ENCODE peak calls at places on chromosomes 16 and 17, in nine cellular contexts. X, J, Z, C, T, L, B, E and D are unnamed samples.

GRCh38 chr16:87192418-87193073 is 124.6 kb downstream of the C16orf95 start:
- DNase-seq in X (no peak), J (no peak), Z (no peak), C (no peak), T (no peak), L (no peak), B (no peak), E (no peak), D (no peak)

GRCh38 chr17:31541559-31541958 is 150.1 kb downstream of the RAB11FIP4 start:
- DNase-seq in X (peak; percentile 42), J (no peak), Z (no peak), C (no peak), T (peak; percentile 79), L (no peak), B (no peak), E (no peak), D (no peak)

GRCh38 chr16:31382485-31383161 is 10.5 kb upstream of the ITGAD start:
- DNase-seq in X (peak; percentile 60), J (no peak), Z (peak; percentile 63), C (peak; percentile 13), T (peak; percentile 93), L (peak; percentile 6), B (peak; percentile 68), E (peak; percentile 76), D (peak; percentile 46)

GRCh38 chr16:8262299-8262698 is 328.0 kb downstream of the TMEM114 start:
- DNase-seq in X (peak; percentile 58), J (no peak), Z (no peak), C (no peak), T (no peak), L (no peak), B (no peak), E (no peak), D (no peak)

GRCh38 chr17:6066183-6066948 is 3.8 kb upstream of the WSCD1 start:
- DNase-seq in X (peak; percentile 37), J (no peak), Z (no peak), C (no peak), T (no peak), L (peak; percentile 40), B (no peak), E (no peak), D (no peak)

GRCh38 chr17:27525316-27525715 is 69.1 kb downstream of the KSR1 start:
- DNase-seq in X (no peak), J (no peak), Z (no peak), C (no peak), T (no peak), L (no peak), B (no peak), E (no peak), D (no peak)

GRCh38 chr17:19295478-19296200 is 58.5 kb downstream of the EPN2 start:
- DNase-seq in X (no peak), J (no peak), Z (no peak), C (no peak), T (no peak), L (no peak), B (no peak), E (no peak), D (no peak)

GRCh38 chr16:49698416-49698815 is 157.5 kb downstream of the ZNF423 start:
- DNase-seq in X (no peak), J (no peak), Z (peak; percentile 46), C (no peak), T (peak; percentile 79), L (peak; percentile 27), B (no peak), E (no peak), D (no peak)

GRCh38 chr16:14354561-14355351 is 275.3 kb downstream of the PARN start:
- DNase-seq in X (peak; percentile 49), J (no peak), Z (no peak), C (peak; percentile 99), T (no peak), L (no peak), B (no peak), E (no peak), D (peak; percentile 36)

GRCh38 chr17:73293031-73293430 is 18.8 kb downstream of the CDC42EP4 start:
- DNase-seq in X (no peak), J (no peak), Z (no peak), C (no peak), T (no peak), L (no peak), B (no peak), E (no peak), D (peak; percentile 40)

GRCh38 chr17:40448639-40449261 is 5.5 kb downstream of the IGFBP4 start:
- DNase-seq in X (peak; percentile 93), J (no peak), Z (no peak), C (no peak), T (no peak), L (no peak), B (peak; percentile 84), E (peak; percentile 83), D (no peak)

DNA sequence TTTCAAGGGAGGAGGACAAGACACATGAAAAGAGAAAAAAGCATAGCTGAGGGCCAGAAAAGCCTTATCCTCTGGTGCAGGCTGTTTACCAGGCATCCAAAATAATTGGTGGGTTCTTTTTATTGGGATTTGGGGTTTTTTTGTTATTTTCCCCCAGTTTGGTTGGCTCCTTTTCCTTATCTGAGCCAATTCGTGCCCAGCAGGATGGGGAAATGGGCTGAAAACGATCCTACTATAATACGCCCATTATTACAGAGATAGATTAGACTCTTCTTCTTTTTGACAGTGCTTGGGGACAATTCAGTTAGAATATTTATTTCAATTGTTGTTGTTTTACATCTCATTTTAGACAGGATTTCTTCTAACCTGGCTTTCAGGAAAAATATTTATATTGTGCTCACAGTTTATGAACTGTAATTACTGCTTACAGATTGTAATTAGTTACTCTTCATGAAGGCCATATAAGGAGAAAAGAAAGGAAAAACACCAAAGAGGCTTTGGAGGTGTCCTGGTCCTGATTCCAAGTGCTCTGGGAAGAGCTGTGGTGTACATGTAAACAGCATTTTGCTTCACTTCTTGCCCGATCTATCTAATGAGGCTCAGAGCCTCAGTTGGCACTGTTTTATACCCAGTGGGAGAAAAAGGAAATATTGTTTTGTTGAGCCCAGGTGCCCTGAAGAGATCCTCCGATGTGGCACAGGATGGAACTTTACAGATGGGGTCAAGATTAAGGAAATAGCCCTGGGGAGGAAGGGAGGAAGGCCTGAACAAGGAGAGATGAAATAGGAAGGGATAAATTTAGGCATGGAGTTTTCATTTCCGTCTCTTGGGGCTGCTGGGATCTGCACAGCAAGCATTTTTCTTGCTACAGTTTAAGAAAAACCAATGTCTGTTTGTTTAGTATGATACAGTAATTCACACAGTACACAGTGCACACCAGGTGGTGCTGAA is 611 bp upstream of the ANKRD40 start:
- DNase-seq in X (peak; percentile 44), J (no peak), Z (no peak), C (no peak), T (peak; percentile 52), L (no peak), B (no peak), E (no peak), D (no peak)
- TF ChIP-seq CTCF in X (peak; percentile 16), J (no peak), Z (no peak), C (no peak), T (no peak), L (no peak), B (no peak), E (no peak), D (no peak)

GRCh38 chr16:67223992-67224391 is 2.9 kb upstream of the TMEM208 start:
- DNase-seq in X (no peak), J (no peak), Z (no peak), C (no peak), T (no peak), L (no peak), B (no peak), E (no peak), D (no peak)
- H3K4me3 ChIP-seq in X (no peak overlapping the region), J (no peak overlapping the region), Z (no peak overlapping the region), C (no peak overlapping the region), T (no peak overlapping the region), L (no peak overlapping the region), B (no peak overlapping the region), E (no peak overlapping the region), D (no peak overlapping the region)

GRCh38 chr16:77435240-77435819 is 496 bp upstream of the ADAMTS18 start:
- DNase-seq in X (no peak), J (no peak), Z (no peak), C (no peak), T (no peak), L (no peak), B (no peak), E (no peak), D (no peak)

GRCh38 chr16:77434365-77435239 is at the start of gene ADAMTS18:
- DNase-seq in X (no peak), J (no peak), Z (no peak), C (no peak), T (peak; percentile 88), L (no peak), B (no peak), E (no peak), D (no peak)

GRCh38 chr16:77434022-77434364 is 841 bp downstream of the ADAMTS18 start:
- DNase-seq in X (no peak), J (no peak), Z (no peak), C (no peak), T (no peak), L (no peak), B (no peak), E (no peak), D (no peak)

GRCh38 chr16:77439106-77439505 is 4.3 kb upstream of the ADAMTS18 start:
- DNase-seq in X (no peak), J (no peak), Z (no peak), C (no peak), T (no peak), L (no peak), B (no peak), E (no peak), D (no peak)

GRCh38 chr16:77437859-77438258 is 3.0 kb upstream of the ADAMTS18 start:
- DNase-seq in X (peak; percentile 29), J (no peak), Z (no peak), C (no peak), T (no peak), L (no peak), B (no peak), E (no peak), D (no peak)
- TF ChIP-seq CTCF in X (peak; percentile 23), J (no peak), Z (peak; percentile 31), C (no peak), T (peak; percentile 73), L (peak; percentile 30), B (no peak), E (no peak), D (no peak)

GRCh38 chr16:69837380-69837779 is 75.2 kb downstream of the WWP2 start:
- DNase-seq in X (no peak), J (no peak), Z (no peak), C (no peak), T (no peak), L (no peak), B (no peak), E (no peak), D (no peak)

GRCh38 chr16:69833791-69834282 is 71.7 kb downstream of the WWP2 start:
- DNase-seq in X (no peak), J (no peak), Z (no peak), C (peak; percentile 5), T (no peak), L (no peak), B (peak; percentile 47), E (peak; percentile 41), D (no peak)

GRCh38 chr16:69836252-69836651 is 74.1 kb downstream of the WWP2 start:
- DNase-seq in X (no peak), J (no peak), Z (no peak), C (no peak), T (no peak), L (no peak), B (no peak), E (no peak), D (no peak)

GRCh38 chr16:69833357-69833781 is 71.2 kb downstream of the WWP2 start:
- DNase-seq in X (no peak), J (no peak), Z (no peak), C (no peak), T (no peak), L (no peak), B (no peak), E (no peak), D (no peak)

GRCh38 chr16:69834817-69835477 is 72.8 kb downstream of the WWP2 start:
- DNase-seq in X (no peak), J (no peak), Z (no peak), C (no peak), T (no peak), L (no peak), B (no peak), E (peak; percentile 10), D (no peak)
- H3K4me3 ChIP-seq in X (no peak overlapping the region), J (no peak overlapping the region), Z (no peak overlapping the region), C (no peak overlapping the region), T (no peak overlapping the region), L (no peak overlapping the region), B (no peak overlapping the region), E (no peak overlapping the region), D (no peak overlapping the region)